ENCODE peak calls at places on chromosome 1, in ten cellular contexts. U is H4; T is NCI-H1105; O is germinal center; I is G401; G is HCEC 1CT; H is ovary; K is stimulated activated CD4-positive, alpha-beta T cell treated with anti-CD3 and anti-CD28 coated beads, Interleukin-2, amount 100 ng/mL, for 48 hours; E is posterior cingulate gyrus; Y is RCC 7860. W is an unnamed sample.

GRCh38 chr1:150696151-150696550 is 803 bp downstream of the GOLPH3L start:
- DNase-seq in E (no peak), Y (no peak), I (no peak), T (no peak), U (no peak), G (no peak), O (no peak), H (no peak), K (no peak), W (no peak)

GRCh38 chr1:34147301-34147700 is 17.7 kb downstream of the CSMD2 start:
- DNase-seq in I (peak), T (no peak), E (no peak), H (no peak), U (no peak), O (no peak), Y (no peak), K (no peak), G (no peak), W (no peak)

GRCh38 chr1:66929999-66930822 is 5.4 kb downstream of the MIER1 start:
- DNase-seq in E (peak), O (peak), H (peak), Y (peak), T (peak), U (peak), G (peak), K (peak), I (peak), W (peak)

GRCh38 chr1:91335607-91336006 is 69.0 kb downstream of the HFM1 start:
- DNase-seq in G (no peak), O (no peak), Y (no peak), I (no peak), E (no peak), U (no peak), H (no peak), T (no peak), K (no peak), W (no peak)

GRCh38 chr1:9129391-9130041 is 614 bp upstream of the GPR157 start:
- DNase-seq in H (peak), I (peak), E (no peak), K (peak), U (peak), O (peak), T (peak), Y (peak), G (peak), W (peak)

GRCh38 chr1:203186446-203187305 is at the start of gene CHI3L1:
- DNase-seq in G (no peak), T (no peak), O (no peak), E (no peak), K (no peak), U (no peak), I (peak), Y (no peak), H (peak), W (no peak)

GRCh38 chr1:103461171-103462105 is 64.1 kb upstream of the RNPC3 start:
- DNase-seq in Y (peak), E (no peak), I (peak), H (no peak), U (peak), K (no peak), O (peak), G (peak), T (peak), W (peak)

GRCh38 chr1:232793944-232794343 is 11.3 kb upstream of the MAP10 start:
- DNase-seq in O (no peak), T (no peak), G (peak), Y (peak), K (no peak), U (peak), I (no peak), H (no peak), E (no peak), W (peak)

GRCh38 chr1:203121186-203122015 is 6.1 kb upstream of the ADORA1 start:
- DNase-seq in E (no peak), O (no peak), Y (no peak), G (no peak), T (no peak), U (no peak), H (no peak), K (no peak), I (no peak), W (no peak)

GRCh38 chr1:236065509-236066005 is 667 bp upstream of the NID1 start:
- DNase-seq in E (no peak), U (no peak), H (no peak), G (peak), Y (no peak), O (no peak), T (no peak), I (no peak), K (no peak), W (peak)

GRCh38 chr1:236913371-236914037 is 90.7 kb downstream of the MT1HL1 start:
- DNase-seq in I (no peak), Y (peak), T (no peak), K (no peak), U (no peak), G (peak), E (no peak), O (no peak), H (no peak), W (no peak)

GRCh38 chr1:15950763-15951295 is 25.1 kb downstream of the ZBTB17 start:
- DNase-seq in E (no peak), K (peak), T (no peak), U (peak), O (no peak), Y (no peak), H (no peak), I (no peak), G (no peak), W (no peak)

GRCh38 chr1:1068374-1069060 is 5.6 kb downstream of the RNF223 start:
- DNase-seq in I (no peak), T (peak), K (no peak), Y (no peak), H (no peak), U (no peak), O (peak), G (no peak), E (no peak), W (peak)

GRCh38 chr1:114597949-114598348 is 16.5 kb upstream of the BCAS2 start:
- DNase-seq in E (no peak), T (no peak), H (no peak), Y (no peak), O (no peak), K (no peak), U (no peak), I (no peak), G (peak), W (no peak)

W was measured in neural progenitor cell.